ENCODE peak calls at places on chromosomes 2 and 18, in five cellular contexts. K, Y, N, M and E are unnamed samples. For H3K4me1, the result is how much of the 10 kb centered on the place peaks cover.

GRCh38 chr2:225020157-225020864 is 22.0 kb downstream of the DOCK10 start:
- DNase-seq in K (no peak), Y (no peak), N (no peak), M (no peak), E (no peak)

GRCh38 chr18:69215151-69215550 is 185.5 kb upstream of the DOK6 start:
- DNase-seq in K (no peak), Y (no peak), N (no peak), M (no peak), E (no peak)

GRCh38 chr2:232261776-232262175 is 116.8 kb upstream of the ALPP start:
- DNase-seq in K (no peak), Y (no peak), N (no peak), M (no peak), E (no peak)

GRCh38 chr2:50455351-50455750 is 576.6 kb downstream of the NRXN1 start:
- DNase-seq in K (no peak), Y (no peak), N (no peak), M (no peak), E (no peak)

GRCh38 chr2:160028431-160029269 is 33.8 kb downstream of the PLA2R1 start:
- DNase-seq in K (no peak), Y (no peak), N (no peak), M (peak), E (no peak)

GRCh38 chr2:224147174-224147573 is 108.1 kb upstream of the SERPINE2 start:
- DNase-seq in K (peak), Y (no peak), N (no peak), M (no peak), E (no peak)

GRCh38 chr2:199455533-199456382 is 2.0 kb downstream of the SATB2 start:
- DNase-seq in K (peak), Y (peak), N (peak), M (no peak), E (peak)

GRCh38 chr2:168340931-168341330 is 93.5 kb upstream of the STK39 start:
- DNase-seq in K (no peak), Y (no peak), N (no peak), M (no peak), E (no peak)

GRCh38 chr18:63676526-63676925 is 14.8 kb upstream of the SERPINB3 start:
- DNase-seq in K (no peak), Y (no peak), N (no peak), M (no peak), E (peak)

GRCh38 chr2:225041871-225042799 is at the start of gene DOCK10:
- DNase-seq in K (peak), Y (peak), N (no peak), M (peak), E (no peak)

GRCh38 chr2:200086911-200087310 is 131.5 kb downstream of the MAIP1 start:
- DNase-seq in K (no peak), Y (no peak), N (peak), M (no peak), E (no peak)

GRCh38 chr2:240234503-240234951 is 94.1 kb upstream of the OTOS start:
- DNase-seq in K (peak), Y (peak), N (no peak), M (no peak), E (no peak)

GRCh38 chr2:237483018-237483731 is 3.9 kb upstream of the MLPH start:
- DNase-seq in K (peak), Y (peak), N (peak), M (no peak), E (no peak)

GRCh38 chr18:29185801-29186200 is 1008.9 kb upstream of the CDH2 start:
- DNase-seq in K (no peak), Y (no peak), N (no peak), M (no peak), E (no peak)

GRCh38 chr18:54151376-54151775 is 73.1 kb downstream of the MBD2 start:
- DNase-seq in K (no peak), Y (no peak), N (no peak), M (no peak), E (no peak)

GRCh38 chr2:113282747-113283533 is 4.2 kb upstream of the PAX8 start:
- DNase-seq in K (peak), Y (peak), N (peak), M (peak), E (peak)

GRCh38 chr18:64027931-64028695 is 58.2 kb downstream of the SERPINB8 start:
- DNase-seq in K (no peak), Y (no peak), N (no peak), M (no peak), E (no peak)

GRCh38 chr2:148876589-148877402 is 1.8 kb downstream of the KIF5C start:
- DNase-seq in K (peak), Y (peak), N (peak), M (peak), E (peak)

GRCh38 chr2:68770271-68771111 is 35.9 kb downstream of the ARHGAP25 start:
- DNase-seq in K (no peak), Y (no peak), N (no peak), M (no peak), E (no peak)

GRCh38 chr2:71605781-71606241 is 152.4 kb downstream of the DYSF start:
- DNase-seq in K (no peak), Y (peak), N (peak), M (peak), E (peak)

GRCh38 chr2:148218326-148219075 is 197.6 kb downstream of the MBD5 start:
- DNase-seq in K (no peak), Y (no peak), N (no peak), M (no peak), E (no peak)

GRCh38 chr2:216553093-216553478 is 54.4 kb downstream of the RPL37A start:
- DNase-seq in K (no peak), Y (no peak), N (no peak), M (no peak), E (no peak)

GRCh38 chr18:57441395-57441794 is 6.2 kb downstream of the ONECUT2 start:
- DNase-seq in K (no peak), Y (peak), N (no peak), M (no peak), E (no peak)
- H3K4me3 ChIP-seq in K (no peak), Y (no peak), N (no peak), M (no peak), E (no peak)

GRCh38 chr18:24033644-24034412 is 19.3 kb downstream of the TTC39C start:
- DNase-seq in K (no peak), Y (no peak), N (no peak), M (no peak), E (peak)
- H3K4me1 ChIP-seq in K (under half), Y (under half), N (under half), M (under half), E (under half)

DNA sequence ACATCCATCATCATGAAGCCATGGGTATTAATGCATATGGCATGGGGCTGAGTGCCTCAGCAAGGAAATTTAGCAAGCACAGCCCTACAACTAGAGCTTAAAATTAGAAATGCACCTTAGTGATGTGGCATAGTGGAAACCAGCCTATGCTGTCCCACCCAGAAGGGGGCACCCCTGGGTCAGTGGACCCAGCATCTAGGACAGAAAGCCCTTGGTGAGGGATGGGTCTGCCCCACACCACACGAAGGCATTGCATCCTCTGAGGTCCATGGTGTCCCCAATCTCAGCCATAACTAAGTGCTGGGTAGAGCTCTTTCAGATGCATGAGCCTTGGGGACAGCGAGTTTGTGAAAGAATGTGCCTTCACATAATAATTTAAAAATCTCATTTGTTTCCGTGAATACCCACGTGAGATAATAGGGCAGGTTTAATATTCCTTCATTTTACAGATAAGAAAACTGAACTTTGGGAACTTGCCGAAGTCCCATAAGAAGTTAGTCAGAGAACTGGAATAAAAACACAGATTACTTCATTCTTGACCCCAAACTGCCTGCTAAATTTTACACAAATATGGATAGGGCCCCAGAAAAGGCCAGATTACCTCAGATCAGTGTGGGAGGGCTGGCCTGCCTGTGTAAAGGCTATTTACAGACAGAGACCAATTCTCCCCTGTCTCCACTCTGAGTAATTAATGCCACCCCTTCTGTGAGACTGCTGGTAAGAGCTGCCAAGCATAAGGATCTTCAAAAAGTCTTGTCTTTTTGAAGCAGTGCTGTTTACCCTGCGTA is 139.0 kb downstream of the MGAT5 start:
- DNase-seq in K (no peak), Y (no peak), N (no peak), M (no peak), E (no peak)
- TF ChIP-seq CTCF in K (no peak), Y (no peak), N (no peak), M (no peak), E (no peak)

GRCh38 chr2:64649626-64650025 is 4.1 kb downstream of the SERTAD2 start:
- DNase-seq in K (peak), Y (peak), N (peak), M (no peak), E (peak)
- H3K4me3 ChIP-seq in K (no peak), Y (peak), N (no peak), M (no peak), E (peak)

GRCh38 chr2:143158098-143158497 is 28.9 kb downstream of the ARHGAP15 start:
- DNase-seq in K (no peak), Y (no peak), N (no peak), M (no peak), E (no peak)
- H3K4me1 ChIP-seq in K (under half), Y (under half), N (under half), M (under half), E (under half)